ENCODE peak calls at places on chromosomes 4 and X, in seven cellular contexts. Z is mammary epithelial cell, W is HCT116, L is IMR-90, V is H9, M is MM.1S, N is PC-3. E is an unnamed sample.

GRCh38 chr4:162523171-162523570 is 359.4 kb upstream of the FSTL5 start:
- DNase-seq in V (no peak), L (no peak), N (no peak), W (no peak), Z (no peak), M (no peak), E (no peak)

GRCh38 chr4:24973471-24974251 is 57.1 kb downstream of the LGI2 start:
- DNase-seq in Z (peak; percentile 46), L (peak; percentile 14), M (no peak), W (no peak), V (peak; percentile 28), N (peak; percentile 81), E (peak; percentile 47)

GRCh38 chrX:146907391-146908240 is 93.1 kb upstream of the CXorf51A start:
- DNase-seq in V (no peak), M (no peak), Z (no peak), N (no peak), L (no peak), W (no peak), E (peak; percentile 8)

GRCh38 chr4:148926861-148927260 is 484.6 kb upstream of the NR3C2 start:
- DNase-seq in Z (peak; percentile 8), W (no peak), M (no peak), N (peak; percentile 31), V (no peak), L (peak; percentile 73), E (peak; percentile 19)

GRCh38 chrX:31449064-31449463 is 377.2 kb upstream of the FTHL17 start:
- DNase-seq in W (no peak), L (no peak), M (no peak), V (no peak), Z (no peak), N (no peak), E (no peak)

GRCh38 chrX:86121916-86122315 is 26.3 kb upstream of the DACH2 start:
- DNase-seq in N (no peak), M (no peak), W (no peak), V (peak; percentile 33), L (no peak), Z (no peak), E (no peak)

GRCh38 chrX:132776486-132777210 is 181.8 kb downstream of the HS6ST2 start:
- DNase-seq in Z (no peak), M (no peak), N (no peak), W (no peak), L (no peak), V (no peak), E (no peak)

GRCh38 chrX:121146059-121146628 is 98.7 kb downstream of the GLUD2 start:
- DNase-seq in M (peak; percentile 19), V (no peak), Z (no peak), L (no peak), N (peak; percentile 23), W (no peak), E (peak; percentile 31)

GRCh38 chr4:23924556-23924955 is 34.7 kb upstream of the PPARGC1A start:
- DNase-seq in W (no peak), N (no peak), L (no peak), V (no peak), Z (peak; percentile 34), M (no peak), E (no peak)

GRCh38 chr4:184807797-184808718 is 17.7 kb downstream of the ACSL1 start:
- DNase-seq in M (no peak), L (peak; percentile 91), W (no peak), N (peak; percentile 87), V (peak; percentile 84), Z (peak; percentile 68), E (peak; percentile 15)

GRCh38 chr4:165152527-165152926 is 39.9 kb upstream of the TMEM192 start:
- DNase-seq in V (no peak), W (no peak), Z (no peak), L (no peak), M (no peak), N (no peak), E (peak; percentile 26)

GRCh38 chr4:70511365-70511764 is 7.0 kb upstream of the AMTN start:
- DNase-seq in W (no peak), M (no peak), N (peak; percentile 29), L (no peak), V (no peak), Z (no peak), E (no peak)

GRCh38 chr4:112431158-112431557 is 84.8 kb downstream of the NEUROG2 start:
- DNase-seq in V (no peak), W (no peak), Z (no peak), L (no peak), N (no peak), M (no peak), E (no peak)

GRCh38 chrX:11089802-11090201 is 21.3 kb upstream of the HCCS start:
- DNase-seq in W (no peak), Z (no peak), M (no peak), V (no peak), L (no peak), N (no peak), E (no peak)

GRCh38 chrX:96776966-96777365 is 92.3 kb downstream of the DIAPH2 start:
- DNase-seq in N (peak; percentile 38), L (peak; percentile 28), V (no peak), M (no peak), Z (no peak), W (no peak), E (peak; percentile 34)

GRCh38 chr4:145982791-145983190 is 44.2 kb upstream of the ZNF827 start:
- DNase-seq in M (no peak), N (no peak), W (no peak), Z (no peak), L (no peak), V (no peak), E (no peak)

GRCh38 chr4:54802336-54802735 is 144.6 kb downstream of the KIT start:
- DNase-seq in L (no peak), W (no peak), Z (no peak), N (no peak), V (no peak), M (no peak), E (peak; percentile 33)

GRCh38 chrX:143837010-143837409 is 46.9 kb upstream of the UBE2NL start:
- DNase-seq in N (no peak), W (no peak), Z (no peak), V (no peak), M (no peak), L (no peak), E (no peak)
- H3K9ac ChIP-seq in N (no peak overlapping the region), W (no peak overlapping the region), Z (no peak overlapping the region), V (no peak overlapping the region), M (no peak overlapping the region), L (no peak overlapping the region), E (no peak overlapping the region)

DNA sequence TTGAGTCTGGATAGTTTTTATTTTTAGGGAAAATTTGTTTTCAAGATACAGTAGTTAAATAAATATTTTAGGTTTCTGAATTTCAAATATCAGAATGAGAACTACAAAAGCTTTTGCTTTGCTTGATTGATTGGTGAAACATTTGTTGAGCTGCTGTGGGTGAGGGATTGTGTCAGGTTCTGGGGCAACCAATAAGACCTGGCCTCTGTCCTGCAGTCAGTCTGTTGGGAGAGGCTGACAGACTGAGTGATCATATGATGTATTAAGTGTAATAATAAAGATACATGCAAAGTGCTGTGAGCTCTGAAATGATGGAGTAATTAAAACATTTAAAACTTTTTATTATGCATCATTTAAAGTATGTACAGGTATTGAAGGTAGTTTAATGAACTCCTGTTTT is 9.6 kb downstream of the KDM6A start:
- DNase-seq in M (no peak), L (no peak), N (no peak), Z (no peak), V (no peak), W (no peak), E (no peak)
- H3K9me3 ChIP-seq in M (no peaks in the 10 kb centered on the region), L (no peaks in the 10 kb centered on the region), N (no peaks in the 10 kb centered on the region), Z (no peaks in the 10 kb centered on the region), V (peaks cover 8% of the 10 kb centered on the region), W (no peaks in the 10 kb centered on the region), E (no peaks in the 10 kb centered on the region)

GRCh38 chr4:75715105-75715799 is 9.1 kb upstream of the USO1 start:
- DNase-seq in V (no peak), N (no peak), Z (no peak), W (no peak), L (peak; percentile 69), M (peak; percentile 34), E (peak; percentile 66)
- H3K9ac ChIP-seq in V (no peak overlapping the region), N (no peak overlapping the region), Z (no peak overlapping the region), W (no peak overlapping the region), L (peak overlapping the region; percentile 14), M (peak overlapping the region; percentile 42), E (peak overlapping the region; percentile 68)

DNA sequence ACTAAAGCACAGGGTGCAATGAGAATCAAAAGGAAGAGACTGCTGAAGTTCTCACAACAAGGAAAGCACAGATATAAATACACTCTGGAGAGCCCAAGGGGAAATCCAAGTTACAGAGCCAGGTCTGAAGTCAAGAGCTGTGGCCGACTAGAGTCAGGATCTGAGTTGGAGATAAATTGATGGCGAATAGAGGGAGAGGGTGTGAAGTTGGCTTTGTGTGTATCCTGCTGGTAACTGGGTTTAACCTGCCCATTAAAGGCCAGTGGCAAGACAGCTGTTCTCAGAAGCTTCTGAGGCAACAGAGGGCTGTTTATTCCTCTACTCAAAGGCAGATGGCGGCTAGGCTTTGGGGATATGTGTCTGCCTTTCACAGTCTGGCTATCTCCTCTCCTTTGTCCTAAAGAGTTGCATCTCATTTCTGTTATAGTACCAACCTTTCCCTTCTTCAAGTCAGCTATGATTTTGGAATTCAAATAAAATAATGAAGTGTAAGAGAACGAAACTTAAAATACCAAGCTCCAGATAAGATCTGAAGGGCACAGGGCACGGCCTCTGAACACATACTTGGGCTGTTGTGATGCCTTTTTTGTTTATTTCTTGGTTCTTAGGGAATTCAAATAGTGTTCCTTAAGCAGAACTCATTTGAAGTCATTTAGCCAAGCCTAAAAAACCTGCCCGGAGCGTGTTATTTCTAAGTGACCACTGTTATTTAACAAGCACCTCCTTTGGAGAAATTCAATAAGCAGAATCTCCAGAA is 142.1 kb downstream of the APBB2 start:
- DNase-seq in Z (no peak), N (no peak), L (no peak), M (no peak), V (no peak), W (no peak), E (no peak)
- H3K9me3 ChIP-seq in Z (no peaks in the 10 kb centered on the region), N (no peaks in the 10 kb centered on the region), L (no peaks in the 10 kb centered on the region), M (no peaks in the 10 kb centered on the region), V (no peaks in the 10 kb centered on the region), W (no peaks in the 10 kb centered on the region), E (no peaks in the 10 kb centered on the region)

DNA sequence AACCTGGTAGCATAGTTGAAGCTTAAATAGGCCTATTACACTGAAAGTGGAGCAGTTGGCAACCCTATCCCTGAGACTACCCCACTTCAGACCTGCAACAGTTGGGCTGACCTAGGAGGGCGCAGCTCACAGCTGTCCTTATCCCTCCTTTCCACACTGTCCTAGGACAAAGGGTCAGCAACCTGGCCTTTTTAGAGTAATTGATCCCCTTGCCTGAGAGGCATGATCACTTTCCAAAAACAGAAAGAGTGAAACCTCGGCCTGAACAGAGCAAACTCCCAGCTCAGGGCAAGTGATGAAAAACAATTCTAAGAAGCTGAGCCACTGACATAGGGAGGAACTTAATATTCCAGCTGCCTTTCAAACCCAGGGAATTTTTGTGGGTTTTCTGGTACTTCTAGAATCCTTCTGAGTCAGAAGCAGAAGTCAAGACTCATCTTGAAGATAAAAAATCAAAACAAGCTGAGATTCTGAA is 94.9 kb upstream of the MYOZ2 start:
- DNase-seq in Z (peak; percentile 83), W (no peak), L (peak; percentile 93), V (peak; percentile 60), M (no peak), N (peak; percentile 21), E (peak; percentile 93)
- H3K9ac ChIP-seq in Z (peak overlapping the region; percentile 46), W (no peak overlapping the region), L (peak overlapping the region; percentile 99), V (no peak overlapping the region), M (no peak overlapping the region), N (no peak overlapping the region), E (peak overlapping the region; percentile 86)

GRCh38 chrX:75086731-75087195 is 69.3 kb downstream of the ABCB7 start:
- DNase-seq in N (no peak), V (no peak), Z (no peak), M (no peak), W (no peak), L (no peak), E (peak; percentile 3)
- H3K9me3 ChIP-seq in N (no peaks in the 10 kb centered on the region), V (peaks cover 23% of the 10 kb centered on the region), Z (no peaks in the 10 kb centered on the region), M (no peaks in the 10 kb centered on the region), W (no peaks in the 10 kb centered on the region), L (no peaks in the 10 kb centered on the region), E (peaks cover 7% of the 10 kb centered on the region)

GRCh38 chrX:13899607-13900006 is 82.7 kb upstream of the GPM6B start:
- DNase-seq in L (peak; percentile 97), N (peak; percentile 97), M (no peak), W (no peak), V (no peak), Z (peak; percentile 98), E (peak; percentile 68)
- H3K9ac ChIP-seq in L (no peak overlapping the region), N (peak overlapping the region; percentile 68), M (no peak overlapping the region), W (no peak overlapping the region), V (no peak overlapping the region), Z (peak overlapping the region; percentile 48), E (no peak overlapping the region)